ENCODE peak calls at places on chromosomes 4 and X, in eight cellular contexts. P is fibroblast of the aortic adventitia, T is left cardiac atrium, N is kidney tubule cell, H is fibroblast of mammary gland, O is mucosa of descending colon, R is NCI-H510A treated with DMSO at 0.1 percent for 48 hours, L is AG09309. M is an unnamed sample.

GRCh38 chrX:51891821-51892551 is 1.4 kb upstream of the MAGED1 start:
- DNase-seq in R (peak; percentile 41), P (peak; percentile 92), T (peak; percentile 22), N (peak; percentile 31), O (peak; percentile 3), L (peak; percentile 81), H (peak; percentile 94), M (peak; percentile 32)

GRCh38 chr4:124947622-124948265 is 235.2 kb upstream of the ANKRD50 start:
- DNase-seq in H (no peak), N (peak; percentile 40), R (no peak), P (no peak), O (no peak), T (no peak), L (no peak), M (no peak)

GRCh38 chrX:67624324-67624723 is 80.5 kb downstream of the AR start:
- DNase-seq in N (no peak), O (no peak), L (no peak), P (no peak), H (no peak), R (no peak), T (no peak), M (no peak)

GRCh38 chr4:110085131-110085530 is 113.3 kb downstream of the ELOVL6 start:
- DNase-seq in O (peak; percentile 93), N (peak; percentile 72), R (peak; percentile 23), L (no peak), P (peak; percentile 45), T (no peak), H (no peak), M (no peak)

GRCh38 chr4:56657818-56658217 is 23.3 kb downstream of the HOPX start:
- DNase-seq in R (no peak), L (no peak), T (no peak), P (no peak), H (no peak), N (no peak), O (no peak), M (no peak)

GRCh38 chrX:46957299-46957698 is 45.1 kb downstream of the JADE3 start:
- DNase-seq in H (peak; percentile 9), L (no peak), R (no peak), P (peak; percentile 19), T (no peak), N (no peak), O (peak; percentile 17), M (no peak)

GRCh38 chr4:107561481-107561880 is 158.6 kb downstream of the PAPSS1 start:
- DNase-seq in T (no peak), O (no peak), L (no peak), N (no peak), H (no peak), P (peak; percentile 74), R (no peak), M (no peak)

GRCh38 chr4:14783011-14783877 is 219.0 kb upstream of the CPEB2 start:
- DNase-seq in H (peak; percentile 90), R (no peak), O (no peak), P (peak; percentile 16), T (no peak), N (peak; percentile 89), L (no peak), M (no peak)

GRCh38 chr4:158571736-158572135 is 50.1 kb downstream of the RXFP1 start:
- DNase-seq in L (no peak), O (no peak), P (no peak), R (no peak), N (no peak), T (no peak), H (no peak), M (no peak)

GRCh38 chr4:126038492-126039236 is 723.9 kb downstream of the FAT4 start:
- DNase-seq in L (no peak), H (no peak), R (no peak), T (no peak), O (no peak), N (no peak), P (peak; percentile 51), M (no peak)

GRCh38 chrX:9646471-9647038 is 119.1 kb downstream of the GPR143 start:
- DNase-seq in L (no peak), H (peak; percentile 51), O (no peak), R (no peak), N (no peak), P (peak; percentile 23), T (peak; percentile 36), M (peak; percentile 53)

M was measured in testis.